ENCODE peak calls at places on chromosomes 5 and 9, in six cellular contexts. W is CD8-positive, alpha-beta memory T cell; Y is IMR-90; C is RWPE2; K is mesendoderm; S is colonic mucosa. I is an unnamed sample.

GRCh38 chr9:89637787-89638186 is 33.0 kb downstream of the GADD45G start:
- DNase-seq in W (no peak), Y (no peak), C (no peak), K (no peak), S (no peak), I (no peak)

GRCh38 chr9:99822596-99823391 is 1.1 kb downstream of the NR4A3 start:
- DNase-seq in W (peak; percentile 67), Y (peak; percentile 51), C (no peak), K (peak; percentile 89), S (peak; percentile 36), I (no peak)

GRCh38 chr9:121674952-121675351 is 23.5 kb downstream of the DAB2IP start:
- DNase-seq in W (no peak), Y (peak; percentile 74), C (no peak), K (peak; percentile 91), S (no peak), I (no peak)

GRCh38 chr9:17810728-17811634 is 232.1 kb downstream of the SH3GL2 start:
- DNase-seq in W (no peak), Y (peak; percentile 66), C (no peak), K (peak; percentile 50), S (peak; percentile 77), I (no peak)

GRCh38 chr5:106797996-106798395 is 872.7 kb downstream of the EFNA5 start:
- DNase-seq in W (no peak), Y (no peak), C (no peak), K (peak; percentile 56), S (no peak), I (no peak)

GRCh38 chr9:13975628-13976250 is 338.2 kb downstream of the NFIB start:
- DNase-seq in W (no peak), Y (no peak), C (no peak), K (no peak), S (no peak), I (no peak)

GRCh38 chr5:57298295-57298984 is 124.6 kb downstream of the GPBP1 start:
- DNase-seq in W (peak; percentile 74), Y (peak; percentile 84), C (peak; percentile 79), K (peak; percentile 83), S (peak; percentile 98), I (peak; percentile 89)

GRCh38 chr9:68887232-68887631 is 126.7 kb downstream of the PRKACG start:
- DNase-seq in W (no peak), Y (no peak), C (no peak), K (no peak), S (no peak), I (no peak)

GRCh38 chr5:168753691-168754254 is 174.6 kb upstream of the PANK3 start:
- DNase-seq in W (no peak), Y (no peak), C (peak; percentile 60), K (no peak), S (no peak), I (no peak)

GRCh38 chr9:89481161-89481915 is 16.6 kb downstream of the SEMA4D start:
- DNase-seq in W (peak; percentile 62), Y (no peak), C (no peak), K (no peak), S (no peak), I (no peak)

GRCh38 chr5:134553816-134554215 is 28.3 kb downstream of the JADE2 start:
- DNase-seq in W (no peak), Y (peak; percentile 19), C (no peak), K (no peak), S (no peak), I (no peak)

GRCh38 chr9:21524099-21524830 is 42.2 kb upstream of the IFNE start:
- DNase-seq in W (no peak), Y (no peak), C (no peak), K (no peak), S (no peak), I (no peak)
- H3K4me1 ChIP-seq in W (no peaks in the 10 kb centered on the region), Y (no peaks in the 10 kb centered on the region), C (no peaks in the 10 kb centered on the region), K (no peaks in the 10 kb centered on the region), S (no peaks in the 10 kb centered on the region), I (no peaks in the 10 kb centered on the region)

DNA sequence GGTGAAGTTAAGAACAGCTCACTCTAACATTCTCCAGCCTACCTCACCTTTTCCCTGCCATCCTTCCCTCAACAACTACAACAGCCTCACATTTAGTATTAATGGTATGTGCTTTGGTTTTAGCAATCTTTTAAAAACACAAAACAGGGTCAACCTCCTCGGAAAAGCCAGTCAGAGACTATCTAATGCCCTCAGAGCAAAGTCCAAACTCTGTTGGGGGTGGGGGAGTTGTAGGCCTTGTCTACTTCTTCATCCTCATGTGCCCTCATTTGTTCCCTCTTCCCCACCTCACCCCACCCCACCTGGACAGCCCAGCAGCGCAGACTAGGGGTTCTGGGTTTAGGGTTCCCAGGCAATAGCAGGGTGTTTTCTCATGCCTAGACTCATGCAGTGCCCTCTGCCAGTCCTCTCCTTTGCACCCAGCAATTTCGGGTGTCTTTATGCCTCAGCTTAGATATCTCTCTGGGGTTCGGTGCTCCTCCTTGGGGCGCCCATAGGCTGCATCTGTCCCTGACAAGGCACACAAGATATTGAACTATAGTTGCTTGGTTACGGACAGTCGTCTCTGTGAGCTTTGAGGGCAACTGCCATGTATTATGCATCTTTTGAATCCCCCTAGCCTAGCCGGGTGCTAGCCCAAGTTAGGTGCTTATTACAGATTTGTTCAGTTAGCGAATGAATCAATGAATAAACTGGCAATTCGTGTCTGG is 767 bp upstream of the TCOF1 start:
- DNase-seq in W (no peak), Y (no peak), C (no peak), K (no peak), S (peak; percentile 28), I (no peak)
- H3K4me3 ChIP-seq in W (peak overlapping the region; percentile 37), Y (peak overlapping the region; percentile 3), C (peak overlapping the region; percentile 93), K (no peak overlapping the region), S (no peak overlapping the region), I (peak overlapping the region; percentile 86)

DNA sequence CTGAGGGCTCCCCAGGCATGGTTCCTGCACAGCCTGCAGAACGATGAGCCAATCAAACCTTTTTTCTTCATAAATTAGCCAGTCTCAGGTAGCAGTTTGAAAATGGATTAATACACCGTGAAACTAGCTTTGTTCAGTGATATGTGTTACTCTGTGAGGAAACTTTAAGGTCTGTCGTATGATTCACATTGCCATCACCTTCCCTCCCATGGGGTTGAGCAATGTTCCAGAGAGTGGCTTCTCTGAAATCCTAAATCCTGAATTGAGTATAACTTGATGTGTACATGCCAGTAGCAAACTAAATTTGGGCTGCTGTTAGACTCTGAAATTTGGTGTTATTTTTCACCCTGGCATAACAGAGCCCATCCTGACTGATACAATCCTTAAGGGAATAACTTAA is 866.4 kb upstream of the C9orf72 start:
- DNase-seq in W (no peak), Y (no peak), C (no peak), K (no peak), S (no peak), I (no peak)
- H3K27ac ChIP-seq in W (no peak overlapping the region), Y (no peak overlapping the region), C (no peak overlapping the region), K (no peak overlapping the region), S (no peak overlapping the region), I (no peak overlapping the region)

GRCh38 chr5:142825378-142826089 is 55.4 kb downstream of the ARHGAP26 start:
- DNase-seq in W (no peak), Y (no peak), C (no peak), K (no peak), S (no peak), I (no peak)

GRCh38 chr5:142823176-142823575 is 53.0 kb downstream of the ARHGAP26 start:
- DNase-seq in W (no peak), Y (no peak), C (no peak), K (no peak), S (no peak), I (no peak)

GRCh38 chr5:142826093-142826492 is 55.9 kb downstream of the ARHGAP26 start:
- DNase-seq in W (no peak), Y (no peak), C (no peak), K (no peak), S (no peak), I (no peak)

GRCh38 chr5:142821733-142822487 is 51.7 kb downstream of the ARHGAP26 start:
- DNase-seq in W (no peak), Y (peak; percentile 93), C (no peak), K (no peak), S (no peak), I (no peak)

DNA sequence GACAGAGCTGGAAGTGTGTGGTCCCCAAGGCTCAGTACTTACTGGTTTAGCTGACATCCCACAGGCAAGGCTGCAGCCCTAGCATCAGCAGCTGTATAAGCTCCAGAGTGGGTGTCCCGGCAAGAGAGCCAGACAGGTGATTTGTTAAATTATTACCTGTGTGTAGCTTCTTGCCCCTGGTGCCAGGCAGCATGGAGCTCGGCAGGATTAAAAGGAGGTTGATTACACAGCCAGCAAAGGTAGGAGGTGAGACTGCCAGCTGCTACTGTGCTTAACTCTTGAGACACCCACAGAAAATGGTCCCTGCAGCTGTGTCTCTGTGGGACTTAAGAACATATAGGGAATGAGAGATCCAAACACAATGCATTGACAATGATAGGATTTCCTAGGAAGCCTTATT is 54.2 kb downstream of the ARHGAP26 start:
- DNase-seq in W (no peak), Y (no peak), C (no peak), K (no peak), S (no peak), I (no peak)
- H3K4me1 ChIP-seq in W (peaks cover 25% of the 10 kb centered on the region), Y (peaks cover 31% of the 10 kb centered on the region), C (peaks cover 50% of the 10 kb centered on the region), K (peaks cover 11% of the 10 kb centered on the region), S (peaks cover 22% of the 10 kb centered on the region), I (peaks cover 76% of the 10 kb centered on the region)

GRCh38 chr5:75054110-75054930 is 2.0 kb upstream of the GCNT4 start:
- DNase-seq in W (no peak), Y (peak; percentile 34), C (no peak), K (peak; percentile 93), S (peak; percentile 36), I (peak; percentile 68)
- H3K4me3 ChIP-seq in W (peak overlapping the region; percentile 67), Y (peak overlapping the region; percentile 82), C (peak overlapping the region; percentile 76), K (peak overlapping the region; percentile 44), S (peak overlapping the region; percentile 82), I (peak overlapping the region; percentile 82)

GRCh38 chr9:123772374-123772773 is 157.6 kb downstream of the DENND1A start:
- DNase-seq in W (no peak), Y (no peak), C (no peak), K (no peak), S (no peak), I (no peak)
- H3K27ac ChIP-seq in W (no peak overlapping the region), Y (no peak overlapping the region), C (no peak overlapping the region), K (no peak overlapping the region), S (no peak overlapping the region), I (no peak overlapping the region)